ENCODE peak calls at places on chromosome 3, in five cellular contexts. One of them, this sample, is unnamed.

GRCh38 chr3:135965129-135965505 is 411 bp upstream of the PPP2R3A start:
- DNase-seq in HCT116: no peak
- DNase-seq in K562: no peak
- DNase-seq in GM12878: no peak
- DNase-seq in H1: no peak
- DNase-seq in this sample: no peak

GRCh38 chr3:55267206-55267930 is 219.7 kb downstream of the WNT5A start:
- DNase-seq in HCT116: no peak
- DNase-seq in K562: no peak
- DNase-seq in GM12878: no peak
- DNase-seq in H1: no peak
- DNase-seq in this sample: no peak

GRCh38 chr3:4231041-4231440 is 72.1 kb upstream of the SETMAR start:
- DNase-seq in HCT116: no peak
- DNase-seq in K562: no peak
- DNase-seq in GM12878: no peak
- DNase-seq in H1: no peak
- DNase-seq in this sample: no peak

GRCh38 chr3:39587113-39587512 is 119.6 kb downstream of the MOBP start:
- DNase-seq in HCT116: no peak
- DNase-seq in K562: no peak
- DNase-seq in GM12878: no peak
- DNase-seq in H1: no peak
- DNase-seq in this sample: no peak

GRCh38 chr3:111764645-111765091 is 94.4 kb upstream of the PHLDB2 start:
- DNase-seq in HCT116: peak
- DNase-seq in K562: no peak
- DNase-seq in GM12878: no peak
- DNase-seq in H1: no peak
- DNase-seq in this sample: peak

GRCh38 chr3:192514754-192515660 is 212.3 kb downstream of the FGF12 start:
- DNase-seq in HCT116: no peak
- DNase-seq in K562: no peak
- DNase-seq in GM12878: no peak
- DNase-seq in H1: peak
- DNase-seq in this sample: no peak

GRCh38 chr3:156628095-156628690 is 46.2 kb upstream of the TIPARP start:
- DNase-seq in HCT116: no peak
- DNase-seq in K562: no peak
- DNase-seq in GM12878: no peak
- DNase-seq in H1: no peak
- DNase-seq in this sample: peak

GRCh38 chr3:13160619-13161018 is 87.4 kb upstream of the IQSEC1 start:
- DNase-seq in HCT116: no peak
- DNase-seq in K562: no peak
- DNase-seq in GM12878: no peak
- DNase-seq in H1: no peak
- DNase-seq in this sample: no peak

GRCh38 chr3:12158387-12159226 is at the start of gene TIMP4:
- DNase-seq in HCT116: no peak
- DNase-seq in K562: no peak
- DNase-seq in GM12878: no peak
- DNase-seq in H1: peak
- DNase-seq in this sample: peak

GRCh38 chr3:57948080-57948671 is 60.0 kb upstream of the FLNB start:
- DNase-seq in HCT116: no peak
- DNase-seq in K562: no peak
- DNase-seq in GM12878: no peak
- DNase-seq in H1: no peak
- DNase-seq in this sample: peak

GRCh38 chr3:32280262-32280910 is 41.9 kb downstream of the CMTM8 start:
- DNase-seq in HCT116: peak
- DNase-seq in K562: no peak
- DNase-seq in GM12878: no peak
- DNase-seq in H1: no peak
- DNase-seq in this sample: no peak

GRCh38 chr3:54917862-54918261 is 10.0 kb downstream of the LRTM1 start:
- DNase-seq in HCT116: no peak
- DNase-seq in K562: no peak
- DNase-seq in GM12878: no peak
- DNase-seq in H1: no peak
- DNase-seq in this sample: no peak

DNA sequence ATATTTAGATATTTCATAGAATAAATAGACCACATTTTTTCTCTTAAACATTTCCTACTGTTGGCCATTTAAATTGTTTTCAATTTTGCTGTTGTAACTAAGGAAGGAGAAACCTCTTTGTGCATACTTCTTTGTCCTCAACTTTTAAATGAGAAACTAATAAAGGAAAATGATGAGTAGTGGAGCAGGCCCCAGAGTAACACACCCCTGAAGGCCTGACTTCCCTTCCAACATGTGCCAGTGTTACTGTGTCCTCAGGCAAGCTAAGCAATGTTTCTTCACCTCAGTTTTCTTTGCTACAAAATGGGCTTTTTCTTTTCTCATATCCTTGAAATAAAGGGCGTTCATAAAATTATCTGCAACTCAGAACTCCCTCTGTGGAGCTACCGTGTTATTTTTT is 53.7 kb downstream of the RPL22L1 start:
- DNase-seq in HCT116: no peak
- DNase-seq in K562: no peak
- DNase-seq in GM12878: no peak
- DNase-seq in H1: no peak
- DNase-seq in this sample: no peak
- H3K4me2 ChIP-seq in HCT116: no peak
- H3K4me2 ChIP-seq in K562: no peak
- H3K4me2 ChIP-seq in GM12878: no peak
- H3K4me2 ChIP-seq in H1: no peak
- H3K4me2 ChIP-seq in this sample: no peak

DNA sequence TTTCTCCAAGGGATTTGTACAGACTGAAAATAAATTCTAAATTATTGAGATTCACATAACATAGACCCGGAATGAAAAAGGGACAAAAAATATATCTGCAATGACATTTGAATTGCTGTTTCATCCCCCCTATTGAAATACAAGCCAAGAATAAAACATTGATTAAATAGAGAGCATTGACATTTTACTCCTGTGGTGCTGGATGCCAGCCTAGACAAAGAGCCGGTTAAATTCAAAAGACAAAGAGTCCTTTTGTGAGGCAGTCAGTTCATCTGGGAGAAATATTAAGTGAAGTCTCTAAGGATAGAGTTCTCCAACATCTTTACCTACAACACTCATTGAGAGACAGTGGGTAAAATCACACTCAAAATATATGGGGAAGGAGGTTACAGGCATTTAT is 176.0 kb upstream of the ADAMTS9 start:
- DNase-seq in HCT116: no peak
- DNase-seq in K562: no peak
- DNase-seq in GM12878: no peak
- DNase-seq in H1: no peak
- DNase-seq in this sample: no peak
- TF ChIP-seq SRF in HCT116: no peak
- TF ChIP-seq SRF in K562: no peak
- TF ChIP-seq SRF in GM12878: no peak
- TF ChIP-seq SRF in H1: no peak
- TF ChIP-seq SRF in this sample: no peak

DNA sequence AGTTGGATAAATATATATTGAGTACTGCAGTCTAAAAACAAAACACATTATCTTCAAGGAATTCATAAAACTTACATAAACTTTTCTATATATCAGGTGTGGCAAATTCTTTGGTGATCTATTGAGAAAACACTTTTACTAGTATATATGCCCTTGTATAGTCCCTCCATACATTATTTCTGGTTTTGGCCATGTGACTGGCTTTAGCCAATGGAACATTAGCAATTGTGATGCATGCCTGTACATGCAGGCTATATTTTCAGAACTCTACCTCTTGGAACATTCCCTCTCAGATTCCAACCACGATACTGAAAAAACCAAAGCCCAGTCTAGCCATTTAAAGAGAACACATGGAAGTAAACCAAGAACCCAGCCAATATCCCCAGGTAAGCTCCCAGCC is 152.9 kb downstream of the NEK10 start:
- DNase-seq in HCT116: no peak
- DNase-seq in K562: no peak
- DNase-seq in GM12878: no peak
- DNase-seq in H1: no peak
- DNase-seq in this sample: no peak
- H3K4me2 ChIP-seq in HCT116: peak
- H3K4me2 ChIP-seq in K562: no peak
- H3K4me2 ChIP-seq in GM12878: no peak
- H3K4me2 ChIP-seq in H1: no peak
- H3K4me2 ChIP-seq in this sample: no peak

GRCh38 chr3:81364411-81364810 is 397.0 kb downstream of the GBE1 start:
- DNase-seq in HCT116: no peak
- DNase-seq in K562: no peak
- DNase-seq in GM12878: no peak
- DNase-seq in H1: no peak
- DNase-seq in this sample: no peak
- TF ChIP-seq SRF in HCT116: no peak
- TF ChIP-seq SRF in K562: no peak
- TF ChIP-seq SRF in GM12878: no peak
- TF ChIP-seq SRF in H1: no peak
- TF ChIP-seq SRF in this sample: no peak

GRCh38 chr3:106338582-106339219 is 469.9 kb upstream of the CBLB start:
- DNase-seq in HCT116: no peak
- DNase-seq in K562: no peak
- DNase-seq in GM12878: no peak
- DNase-seq in H1: no peak
- DNase-seq in this sample: no peak
- H3K4me2 ChIP-seq in HCT116: no peak
- H3K4me2 ChIP-seq in K562: no peak
- H3K4me2 ChIP-seq in GM12878: no peak
- H3K4me2 ChIP-seq in H1: no peak
- H3K4me2 ChIP-seq in this sample: no peak

This sample was measured in HepG2.